ENCODE peak calls at places on chromosome 17, in five cellular contexts. S is SJSA1, P is thoracic aorta, L is psoas muscle, N is breast epithelium. R is an unnamed sample.
A peak's percentile ranks its signal among the peaks of the same experiment; 100 is the strongest.

GRCh38 chr17:78219396-78220150 is 5.5 kb downstream of the BIRC5 start:
- DNase-seq in S (no peak), P (no peak), L (no peak), N (no peak), R (no peak)

GRCh38 chr17:82236142-82236971 is 7.5 kb downstream of the SLC16A3 start:
- DNase-seq in S (no peak), P (no peak), L (peak; percentile 81), N (no peak), R (peak; percentile 67)

GRCh38 chr17:43832976-43833829 is at the start of gene MPP3:
- DNase-seq in S (peak; percentile 73), P (no peak), L (peak; percentile 70), N (peak; percentile 50), R (peak; percentile 76)

GRCh38 chr17:67067571-67068517 is 23.5 kb downstream of the CACNG1 start:
- DNase-seq in S (no peak), P (no peak), L (no peak), N (no peak), R (no peak)

GRCh38 chr17:16027708-16028584 is 28.3 kb downstream of the TTC19 start:
- DNase-seq in S (peak; percentile 66), P (no peak), L (no peak), N (no peak), R (no peak)

GRCh38 chr17:73749337-73749807 is 105.1 kb upstream of the SDK2 start:
- DNase-seq in S (no peak), P (no peak), L (no peak), N (no peak), R (no peak)

GRCh38 chr17:32327911-32328310 is 14.1 kb downstream of the C17orf75 start:
- DNase-seq in S (no peak), P (no peak), L (no peak), N (no peak), R (no peak)

GRCh38 chr17:81309140-81309858 is 14.2 kb upstream of the SLC38A10 start:
- DNase-seq in S (peak; percentile 91), P (peak; percentile 46), L (peak; percentile 96), N (peak; percentile 85), R (peak; percentile 93)

GRCh38 chr17:80790021-80790765 is 201.4 kb upstream of the CHMP6 start:
- DNase-seq in S (no peak), P (no peak), L (no peak), N (no peak), R (no peak)

GRCh38 chr17:80259642-80260535 is 763 bp upstream of the RNF213 start:
- DNase-seq in S (peak; percentile 96), P (no peak), L (peak; percentile 81), N (no peak), R (peak; percentile 71)

GRCh38 chr17:66777689-66778225 is 57.2 kb upstream of the CACNG5 start:
- DNase-seq in S (no peak), P (no peak), L (no peak), N (no peak), R (no peak)

GRCh38 chr17:36527851-36528250 is 6.8 kb downstream of the MYO19 start:
- DNase-seq in S (no peak), P (no peak), L (no peak), N (no peak), R (no peak)

GRCh38 chr17:6555331-6556120 is 829 bp downstream of the PITPNM3 start:
- DNase-seq in S (peak; percentile 53), P (no peak), L (no peak), N (no peak), R (no peak)
- H3K27ac ChIP-seq in S (no peak overlapping the region), P (no peak overlapping the region), L (no peak overlapping the region), N (no peak overlapping the region), R (no peak overlapping the region)

GRCh38 chr17:29571883-29572681 is 3.6 kb downstream of the TP53I13 start:
- DNase-seq in S (no peak), P (no peak), L (no peak), N (no peak), R (peak; percentile 35)

GRCh38 chr17:29572691-29573557 is 4.4 kb downstream of the TP53I13 start:
- DNase-seq in S (peak; percentile 39), P (no peak), L (peak; percentile 82), N (no peak), R (peak; percentile 73)

GRCh38 chr17:29574732-29575510 is 6.4 kb downstream of the TP53I13 start:
- DNase-seq in S (peak; percentile 38), P (no peak), L (no peak), N (no peak), R (peak; percentile 15)

GRCh38 chr17:29573871-29574731 is 5.6 kb downstream of the TP53I13 start:
- DNase-seq in S (no peak), P (no peak), L (no peak), N (no peak), R (peak; percentile 13)

DNA sequence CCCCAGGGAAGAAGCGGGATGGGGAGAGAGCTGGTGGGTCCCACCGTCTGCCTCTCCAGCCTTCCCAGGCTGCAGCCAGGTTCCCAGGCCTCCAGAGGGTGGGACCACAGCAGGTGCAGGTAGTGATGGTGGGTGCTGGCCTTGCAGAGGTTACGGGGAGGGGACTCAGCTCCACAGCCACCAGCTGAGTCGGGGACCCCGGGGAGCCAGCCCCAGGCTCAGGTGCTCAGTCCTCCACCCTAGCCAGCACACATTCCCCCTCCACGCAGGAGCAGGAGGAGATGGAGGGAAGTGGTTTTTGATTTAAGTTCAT is 5.0 kb downstream of the TP53I13 start:
- DNase-seq in S (no peak), P (no peak), L (no peak), N (no peak), R (peak; percentile 9)
- H3K4me1 ChIP-seq in S (peaks cover 9% of the 10 kb centered on the region), P (peaks cover 55% of the 10 kb centered on the region), L (peaks cover 19% of the 10 kb centered on the region), N (peaks cover 8% of the 10 kb centered on the region), R (peaks cover 52% of the 10 kb centered on the region)

DNA sequence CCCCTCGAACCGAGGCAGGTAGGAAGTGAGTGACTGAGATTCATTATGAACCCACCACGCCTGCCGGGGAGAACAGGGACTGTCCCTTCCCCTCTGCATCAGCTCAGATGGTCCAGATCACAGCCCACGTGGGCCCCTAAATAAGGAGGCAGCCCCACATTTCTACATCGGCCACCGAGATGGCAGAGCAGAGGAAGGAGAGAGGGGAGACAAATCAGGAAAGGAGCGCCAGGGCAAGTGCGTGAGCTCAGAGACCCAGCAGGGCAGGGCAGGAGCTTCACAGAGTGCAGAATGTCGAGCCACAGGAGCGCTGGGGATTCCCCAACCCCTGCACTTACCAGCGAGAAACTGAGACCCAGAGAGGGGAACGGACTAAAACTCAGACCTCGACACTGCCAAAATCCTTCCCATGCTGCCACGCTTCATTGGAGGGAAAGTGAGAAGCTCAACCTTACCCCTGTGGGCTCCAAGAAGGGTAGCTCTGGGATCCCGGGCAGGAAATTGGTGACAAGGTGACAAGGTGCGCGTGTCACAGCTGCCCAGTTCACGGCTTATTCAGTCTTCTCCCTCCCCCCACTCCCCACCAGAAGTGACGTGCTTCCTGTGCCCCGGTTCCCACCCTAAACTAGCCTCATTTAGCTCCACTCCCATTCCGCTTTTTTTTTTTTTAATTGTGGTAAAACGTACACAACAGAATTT is at the start of gene ICAM2:
- DNase-seq in S (no peak), P (peak; percentile 28), L (peak; percentile 53), N (peak; percentile 66), R (peak; percentile 61)
- H3K27ac ChIP-seq in S (no peak within 1 kb of the TSS), P (no peak within 1 kb of the TSS), L (peak within 1 kb of the TSS; percentile 72), N (peak within 1 kb of the TSS; percentile 72), R (peak within 1 kb of the TSS; percentile 92)

GRCh38 chr17:76497979-76498885 is 3.0 kb downstream of the RHBDF2 start:
- DNase-seq in S (peak; percentile 96), P (peak; percentile 38), L (peak; percentile 81), N (peak; percentile 65), R (peak; percentile 87)

GRCh38 chr17:76498886-76499667 is 2.1 kb downstream of the RHBDF2 start:
- DNase-seq in S (peak; percentile 74), P (no peak), L (no peak), N (no peak), R (no peak)

GRCh38 chr17:76496464-76496863 is 4.8 kb downstream of the RHBDF2 start:
- DNase-seq in S (no peak), P (no peak), L (no peak), N (no peak), R (no peak)

GRCh38 chr17:76495663-76496400 is 5.4 kb downstream of the RHBDF2 start:
- DNase-seq in S (no peak), P (no peak), L (no peak), N (no peak), R (no peak)

DNA sequence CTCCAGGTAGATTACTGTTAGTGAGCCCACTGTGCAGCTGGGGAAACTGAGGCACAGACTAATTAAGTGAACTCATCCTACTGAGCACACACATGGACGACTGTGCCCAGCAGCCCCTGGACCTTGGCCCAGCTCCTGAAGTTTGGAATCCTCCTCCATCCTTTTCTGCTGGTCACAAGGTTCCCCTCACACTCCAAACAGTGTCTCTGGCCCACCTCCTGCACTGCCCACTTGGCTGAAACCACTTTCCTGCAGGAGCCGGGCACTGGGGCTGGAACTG is 3.6 kb downstream of the RHBDF2 start:
- DNase-seq in S (no peak), P (no peak), L (no peak), N (no peak), R (no peak)
- H3K4me1 ChIP-seq in S (peaks cover 60% of the 10 kb centered on the region), P (peaks cover 47% of the 10 kb centered on the region), L (peaks cover 55% of the 10 kb centered on the region), N (peaks cover 9% of the 10 kb centered on the region), R (peaks cover 84% of the 10 kb centered on the region)

GRCh38 chr17:50917418-50917743 is 51.2 kb upstream of the TOB1 start:
- DNase-seq in S (peak; percentile 43), P (no peak), L (no peak), N (no peak), R (no peak)

GRCh38 chr17:50918933-50919296 is 52.8 kb upstream of the TOB1 start:
- DNase-seq in S (no peak), P (no peak), L (no peak), N (peak; percentile 52), R (no peak)

GRCh38 chr17:50916708-50917417 is 50.7 kb upstream of the TOB1 start:
- DNase-seq in S (no peak), P (no peak), L (no peak), N (no peak), R (no peak)

GRCh38 chr17:50919321-50920040 is 53.3 kb upstream of the TOB1 start:
- DNase-seq in S (peak; percentile 88), P (peak; percentile 79), L (peak; percentile 67), N (peak; percentile 96), R (peak; percentile 86)

GRCh38 chr17:50918071-50918932 is 52.1 kb upstream of the TOB1 start:
- DNase-seq in S (no peak), P (no peak), L (no peak), N (peak; percentile 83), R (no peak)
- H3K27ac ChIP-seq in S (no peak overlapping the region), P (peak overlapping the region; percentile 54), L (peak overlapping the region; percentile 16), N (peak overlapping the region; percentile 97), R (peak overlapping the region; percentile 88)

DNA sequence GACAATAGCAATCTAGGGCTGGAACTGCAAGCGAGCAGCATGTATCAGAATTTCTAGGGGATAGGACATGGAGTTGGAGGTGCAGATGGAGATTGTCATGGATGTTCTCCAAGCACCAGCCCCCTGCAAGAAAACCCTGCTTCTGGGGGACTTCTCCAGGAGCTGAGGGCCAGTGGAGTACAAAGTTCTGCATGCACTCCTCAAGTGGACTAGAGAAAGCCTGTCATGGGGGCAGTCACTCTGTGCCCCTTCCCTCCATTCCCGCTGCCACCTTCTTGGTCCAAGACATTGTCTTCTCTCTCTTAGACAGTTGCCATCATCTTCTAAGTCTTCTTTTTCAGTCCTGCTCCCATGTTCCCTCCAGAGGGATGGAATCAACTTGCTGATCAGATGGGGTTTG is 87.9 kb downstream of the AIPL1 start:
- DNase-seq in S (no peak), P (no peak), L (no peak), N (no peak), R (no peak)
- H3K4me1 ChIP-seq in S (no peaks in the 10 kb centered on the region), P (no peaks in the 10 kb centered on the region), L (no peaks in the 10 kb centered on the region), N (no peaks in the 10 kb centered on the region), R (no peaks in the 10 kb centered on the region)